ENCODE peak calls at places on chromosomes 1 and 21, in five cellular contexts. A is neuronal stem cell, Z is H9, Q is trophoblast cell, J is H1. O is an unnamed sample.

GRCh38 chr1:62906428-62906886 is 122.5 kb downstream of the ATG4C start:
- DNase-seq in J (no peak), Z (peak), A (peak), Q (peak), O (peak)

GRCh38 chr1:241317676-241318075 is 39.3 kb downstream of the RGS7 start:
- DNase-seq in J (no peak), A (no peak), Q (no peak), Z (no peak), O (no peak)

GRCh38 chr1:217562229-217562878 is 68.5 kb downstream of the GPATCH2 start:
- DNase-seq in A (no peak), Q (peak), Z (no peak), J (no peak), O (peak)

GRCh38 chr1:211472724-211473123 is 19.2 kb downstream of the RD3 start:
- DNase-seq in J (no peak), A (no peak), Z (no peak), Q (peak), O (no peak)

GRCh38 chr1:110465038-110465813 is 14.3 kb downstream of the PROK1 start:
- DNase-seq in A (no peak), Q (no peak), J (no peak), Z (peak), O (no peak)

GRCh38 chr1:153397924-153398651 is 7.2 kb upstream of the S100A8 start:
- DNase-seq in J (no peak), Z (peak), A (no peak), Q (no peak), O (no peak)

GRCh38 chr21:42654913-42655796 is 1.7 kb downstream of the PDE9A start:
- DNase-seq in J (no peak), Z (no peak), A (no peak), Q (no peak), O (peak)

GRCh38 chr1:240591552-240591951 is 20.4 kb downstream of the GREM2 start:
- DNase-seq in J (no peak), A (no peak), Q (no peak), Z (no peak), O (no peak)

GRCh38 chr1:174262747-174263241 is 103.5 kb downstream of the RABGAP1L start:
- DNase-seq in Q (peak), J (no peak), Z (peak), A (peak), O (peak)

GRCh38 chr1:116529199-116529616 is 41.6 kb downstream of the CD58 start:
- DNase-seq in J (no peak), Q (peak), A (no peak), Z (no peak), O (no peak)

GRCh38 chr1:121516279-121516967 is 331.6 kb downstream of the SRGAP2C start:
- DNase-seq in J (no peak), Q (no peak), Z (no peak), A (no peak), O (no peak)

GRCh38 chr21:33608559-33608958 is 20.1 kb upstream of the DONSON start:
- DNase-seq in Q (no peak), J (no peak), Z (no peak), A (no peak), O (no peak)

GRCh38 chr1:168897249-168897648 is 168.2 kb upstream of the DPT start:
- DNase-seq in A (no peak), J (no peak), Q (peak), Z (no peak), O (no peak)

GRCh38 chr1:204924013-204924759 is 53.5 kb downstream of the NFASC start:
- DNase-seq in J (peak), Z (peak), A (no peak), Q (peak), O (no peak)

GRCh38 chr1:234841710-234842231 is 231.8 kb upstream of the IRF2BP2 start:
- DNase-seq in A (no peak), J (no peak), Z (no peak), Q (peak), O (peak)

GRCh38 chr1:34266127-34266951 is 89.6 kb downstream of the C1orf94 start:
- DNase-seq in J (no peak), Q (no peak), A (no peak), Z (peak), O (no peak)

GRCh38 chr1:45512641-45513054 is 9.0 kb downstream of the PRDX1 start:
- DNase-seq in J (no peak), Q (peak), A (peak), Z (peak), O (peak)

GRCh38 chr1:119956306-119956705 is 60.0 kb upstream of the ADAM30 start:
- DNase-seq in A (no peak), J (no peak), Q (no peak), Z (no peak), O (no peak)

GRCh38 chr1:153962088-153963029 is 978 bp downstream of the SLC39A1 start:
- DNase-seq in Q (peak), J (no peak), Z (no peak), A (no peak), O (peak)

GRCh38 chr1:207034208-207034607 is 1.7 kb upstream of the C1orf116 start:
- DNase-seq in Q (no peak), Z (no peak), J (no peak), A (no peak), O (no peak)

DNA sequence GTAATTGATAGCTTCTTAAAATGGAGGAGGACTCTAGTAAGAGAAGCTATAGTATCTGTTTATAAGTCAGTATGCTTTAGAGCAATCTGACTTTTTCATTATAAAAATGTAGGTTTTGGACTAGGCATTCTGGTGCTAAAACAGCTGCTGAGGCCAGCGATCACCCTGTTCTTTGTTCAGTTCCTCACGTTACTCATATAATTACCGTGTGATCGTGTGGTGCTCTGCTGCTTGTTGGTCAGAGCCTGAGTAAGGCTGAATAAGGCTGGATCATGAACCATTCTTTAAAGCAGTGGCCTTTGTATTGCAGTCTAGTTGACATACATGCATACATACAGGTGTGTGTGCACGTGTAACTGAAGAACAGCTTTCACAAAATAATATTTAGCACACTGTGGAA is 25.2 kb downstream of the CDC42 start:
- DNase-seq in Q (peak), J (no peak), Z (no peak), A (no peak), O (no peak)
- H2BK12ac ChIP-seq in Q (no peak), J (no peak), Z (no peak), A (no peak), O (no peak)

GRCh38 chr1:24231701-24232100 is 44.6 kb upstream of the IFNLR1 start:
- DNase-seq in J (no peak), Z (no peak), Q (no peak), A (no peak), O (no peak)
- H2BK120ac ChIP-seq in J (no peak), Z (no peak), Q (no peak), A (no peak), O (no peak)

GRCh38 chr1:40270152-40270834 is 12.3 kb downstream of the ZMPSTE24 start:
- DNase-seq in A (no peak), Q (no peak), Z (no peak), J (no peak), O (peak)

GRCh38 chr1:40272653-40273213 is 14.7 kb downstream of the ZMPSTE24 start:
- DNase-seq in Z (no peak), Q (no peak), J (no peak), A (no peak), O (no peak)

GRCh38 chr1:40276122-40276521 is 18.1 kb downstream of the ZMPSTE24 start:
- DNase-seq in J (no peak), Z (no peak), Q (no peak), A (no peak), O (no peak)

GRCh38 chr1:40273547-40274166 is 15.6 kb downstream of the ZMPSTE24 start:
- DNase-seq in J (no peak), A (no peak), Q (no peak), Z (no peak), O (no peak)

GRCh38 chr1:40274331-40274730 is 16.3 kb downstream of the ZMPSTE24 start:
- DNase-seq in J (no peak), Z (no peak), Q (no peak), A (no peak), O (no peak)
- H2BK12ac ChIP-seq in J (no peak), Z (no peak), Q (no peak), A (no peak), O (no peak)

DNA sequence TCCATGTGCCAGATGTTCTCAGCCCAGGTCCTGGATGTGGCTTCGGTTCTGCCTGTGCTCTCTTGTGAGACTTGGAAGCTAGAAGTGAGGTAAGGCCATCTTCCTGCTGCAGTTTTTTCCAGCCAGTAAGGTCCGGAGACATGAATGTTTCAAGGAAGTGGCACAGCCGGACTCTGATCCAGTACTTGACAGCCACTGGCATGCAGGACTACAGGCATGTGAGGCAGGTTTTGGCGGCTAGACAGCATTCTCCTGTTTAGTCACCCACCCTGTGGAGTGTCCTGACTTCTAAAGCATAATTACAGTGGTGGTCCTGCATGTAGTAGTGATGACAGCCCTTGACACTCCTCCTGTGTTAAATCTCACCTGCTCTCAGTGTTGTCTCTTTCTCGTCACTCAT is 72.3 kb downstream of the TNFSF4 start:
- DNase-seq in A (no peak), Q (peak), Z (no peak), J (no peak), O (no peak)
- H2BK120ac ChIP-seq in A (no peak), Q (no peak), Z (no peak), J (no peak), O (no peak)

GRCh38 chr1:50174101-50174500 is 65.4 kb downstream of the ELAVL4 start:
- DNase-seq in Q (no peak), Z (no peak), J (no peak), A (no peak), O (no peak)
- H2BK12ac ChIP-seq in Q (no peak), Z (no peak), J (no peak), A (no peak), O (no peak)

GRCh38 chr1:53110370-53111072 is 31.9 kb downstream of the SLC1A7 start:
- DNase-seq in J (no peak), A (no peak), Q (peak), Z (no peak), O (peak)

GRCh38 chr1:53111693-53112092 is 30.7 kb downstream of the SLC1A7 start:
- DNase-seq in J (no peak), A (no peak), Q (no peak), Z (no peak), O (no peak)

GRCh38 chr1:53112271-53112774 is 30.1 kb downstream of the SLC1A7 start:
- DNase-seq in A (no peak), Z (no peak), Q (peak), J (no peak), O (peak)

GRCh38 chr1:53112861-53113260 is 29.6 kb downstream of the SLC1A7 start:
- DNase-seq in Z (no peak), A (no peak), J (no peak), Q (no peak), O (peak)

GRCh38 chr1:53111073-53111556 is 31.3 kb downstream of the SLC1A7 start:
- DNase-seq in Q (no peak), J (no peak), Z (no peak), A (no peak), O (peak)
- H2BK120ac ChIP-seq in Q (no peak), J (no peak), Z (no peak), A (no peak), O (peak)